ENCODE peak calls at places on chromosome 16, in eight cellular contexts. S is A172; Y is stimulated activated naive CD4-positive, alpha-beta T cell; I is aorta; B is stimulated activated CD8-positive, alpha-beta memory T cell treated with anti-CD3 and anti-CD28 coated beads, Interleukin-7, amount 100 ng/mL, for 1 hour; O is head of caudate nucleus; T is GM04504; W is GDM1. J is an unnamed sample.
A peak's percentile ranks its signal among the peaks of the same experiment; 100 is the strongest.

GRCh38 chr16:85173077-85173980 is 61.1 kb upstream of the CIBAR2 start:
- DNase-seq in S (peak; percentile 83), W (no peak), I (no peak), B (no peak), T (peak; percentile 55), O (no peak), Y (no peak), J (no peak)

GRCh38 chr16:80806957-80807356 is 2.6 kb upstream of the CDYL2 start:
- DNase-seq in B (no peak), W (no peak), T (peak; percentile 20), Y (no peak), S (peak; percentile 86), O (no peak), I (no peak), J (peak; percentile 11)

GRCh38 chr16:75377971-75378386 is 55.3 kb downstream of the CFDP1 start:
- DNase-seq in S (peak; percentile 80), B (no peak), I (no peak), Y (no peak), W (no peak), T (peak; percentile 95), O (peak; percentile 19), J (no peak)

GRCh38 chr16:3175157-3176153 is 12.5 kb upstream of the OR1F1 start:
- DNase-seq in S (peak; percentile 69), W (no peak), O (no peak), Y (no peak), B (no peak), T (no peak), I (peak; percentile 68), J (peak; percentile 78)

GRCh38 chr16:48720266-48720665 is 110.3 kb upstream of the N4BP1 start:
- DNase-seq in B (no peak), T (peak; percentile 1), W (no peak), S (peak; percentile 14), I (no peak), O (no peak), Y (no peak), J (peak; percentile 15)

GRCh38 chr16:2237552-2238395 is 1.5 kb downstream of the DNASE1L2 start:
- DNase-seq in S (no peak), Y (no peak), B (no peak), I (no peak), W (no peak), T (no peak), O (no peak), J (no peak)

GRCh38 chr16:1108299-1109252 is 12.5 kb upstream of the C1QTNF8 start:
- DNase-seq in I (peak; percentile 92), Y (no peak), W (no peak), O (peak; percentile 42), T (no peak), B (no peak), S (peak; percentile 76), J (no peak)

GRCh38 chr16:85286066-85286712 is 173.9 kb upstream of the CIBAR2 start:
- DNase-seq in O (peak; percentile 89), W (no peak), S (peak; percentile 56), I (peak; percentile 93), B (no peak), T (peak; percentile 62), Y (no peak), J (no peak)

GRCh38 chr16:19490619-19491018 is 31.3 kb downstream of the GDE1 start:
- DNase-seq in S (no peak), T (no peak), Y (no peak), I (no peak), B (no peak), O (no peak), W (no peak), J (no peak)

GRCh38 chr16:23392223-23392600 is 60.8 kb downstream of the COG7 start:
- DNase-seq in T (no peak), W (no peak), O (no peak), Y (no peak), B (no peak), S (no peak), I (peak; percentile 70), J (no peak)

J was measured in HepG2.